ENCODE peak calls at places on chromosomes 5 and 9, in four cellular contexts. T is left lung, L is neural progenitor cell, X is C1 segment of cervical spinal cord. W is an unnamed sample.

GRCh38 chr9:90343360-90343759 is 299.3 kb downstream of the DIRAS2 start:
- DNase-seq in T (no peak), L (peak; percentile 87), X (no peak), W (no peak)

GRCh38 chr9:114380988-114381387 is 6.8 kb downstream of the AKNA start:
- DNase-seq in T (no peak), L (no peak), X (no peak), W (no peak)

GRCh38 chr5:117803533-117803932 is 1184.8 kb downstream of the DTWD2 start:
- DNase-seq in T (no peak), L (no peak), X (no peak), W (no peak)

GRCh38 chr5:112918679-112919078 is 3.3 kb downstream of the REEP5 start:
- DNase-seq in T (no peak), L (no peak), X (no peak), W (no peak)

GRCh38 chr5:167036585-167036984 is 1254.9 kb upstream of the WWC1 start:
- DNase-seq in T (no peak), L (no peak), X (no peak), W (no peak)

GRCh38 chr5:123455640-123456039 is 32.4 kb upstream of the CEP120 start:
- DNase-seq in T (no peak), L (no peak), X (no peak), W (no peak)

GRCh38 chr9:18614651-18615050 is 140.7 kb downstream of the ADAMTSL1 start:
- DNase-seq in T (no peak), L (no peak), X (no peak), W (no peak)

GRCh38 chr9:122309861-122310260 is 45.2 kb downstream of the MRRF start:
- DNase-seq in T (no peak), L (no peak), X (no peak), W (no peak)

GRCh38 chr9:123640792-123641222 is 284.8 kb downstream of the CRB2 start:
- DNase-seq in T (no peak), L (no peak), X (no peak), W (no peak)

GRCh38 chr9:88378317-88378716 is 9.9 kb upstream of the SPIN1 start:
- DNase-seq in T (no peak), L (no peak), X (no peak), W (no peak)

GRCh38 chr5:172429201-172429940 is 25.0 kb downstream of the SH3PXD2B start:
- DNase-seq in T (no peak), L (no peak), X (no peak), W (no peak)

GRCh38 chr5:15943487-15943886 is 236.1 kb downstream of the MARCHF11 start:
- DNase-seq in T (no peak), L (no peak), X (no peak), W (no peak)

GRCh38 chr9:123411636-123412035 is 55.6 kb downstream of the CRB2 start:
- DNase-seq in T (no peak), L (no peak), X (no peak), W (no peak)

GRCh38 chr5:137858223-137858916 is 9.3 kb upstream of the MYOT start:
- DNase-seq in T (no peak), L (no peak), X (no peak), W (no peak)

GRCh38 chr5:179620703-179621350 is 2.6 kb downstream of the HNRNPH1 start:
- DNase-seq in T (peak; percentile 4), L (no peak), X (no peak), W (no peak)

GRCh38 chr5:106875591-106876297 is 795.0 kb downstream of the EFNA5 start:
- DNase-seq in T (no peak), L (peak; percentile 11), X (no peak), W (no peak)

GRCh38 chr5:11000517-11001353 is 239.7 kb upstream of the DAP start:
- DNase-seq in T (no peak), L (no peak), X (no peak), W (no peak)

GRCh38 chr9:134929560-134930158 is 11.9 kb upstream of the FCN1 start:
- DNase-seq in T (no peak), L (no peak), X (no peak), W (no peak)

GRCh38 chr5:133931546-133931945 is 36.9 kb downstream of the C5orf15 start:
- DNase-seq in T (no peak), L (no peak), X (no peak), W (no peak)

GRCh38 chr9:129697111-129697955 is 31.9 kb downstream of the PRRX2 start:
- DNase-seq in T (peak; percentile 41), L (peak; percentile 85), X (no peak), W (no peak)

GRCh38 chr5:81225463-81225862 is 7.7 kb upstream of the CKMT2 start:
- DNase-seq in T (no peak), L (no peak), X (no peak), W (no peak)

W was measured in gastrocnemius medialis.